ENCODE peak calls at places on chromosomes 7 and 10, in eight cellular contexts. S, U, J, Y, X, A, O and R are unnamed samples.

GRCh38 chr7:64879800-64880199 is 23.3 kb upstream of the ZNF273 start:
- DNase-seq in S (no peak), U (no peak), J (no peak), Y (no peak), X (no peak), A (no peak), O (no peak), R (no peak)

GRCh38 chr10:132397671-132398565 is 918 bp downstream of the PWWP2B start:
- DNase-seq in S (peak; percentile 68), U (no peak), J (no peak), Y (peak; percentile 62), X (no peak), A (peak; percentile 58), O (no peak), R (no peak)

GRCh38 chr10:30857803-30858202 is 173.9 kb downstream of the ZNF438 start:
- DNase-seq in S (peak; percentile 24), U (peak; percentile 84), J (no peak), Y (no peak), X (no peak), A (peak; percentile 76), O (no peak), R (peak; percentile 90)

GRCh38 chr10:96641396-96641795 is 54.6 kb upstream of the TM9SF3 start:
- DNase-seq in S (no peak), U (no peak), J (no peak), Y (no peak), X (no peak), A (no peak), O (no peak), R (no peak)

GRCh38 chr7:104552102-104552501 is 223.7 kb downstream of the LHFPL3 start:
- DNase-seq in S (peak; percentile 55), U (no peak), J (no peak), Y (peak; percentile 52), X (no peak), A (peak; percentile 37), O (peak; percentile 14), R (no peak)

GRCh38 chr7:1021931-1022330 is 22.4 kb upstream of the GPR146 start:
- DNase-seq in S (no peak), U (no peak), J (no peak), Y (no peak), X (no peak), A (no peak), O (no peak), R (no peak)

GRCh38 chr10:122327237-122328206 is 47.0 kb upstream of the PLEKHA1 start:
- DNase-seq in S (no peak), U (no peak), J (no peak), Y (no peak), X (no peak), A (no peak), O (no peak), R (no peak)

GRCh38 chr10:28533571-28534304 is 820 bp downstream of the WAC start:
- DNase-seq in S (peak; percentile 80), U (peak; percentile 86), J (peak; percentile 40), Y (peak; percentile 79), X (peak; percentile 65), A (peak; percentile 81), O (peak; percentile 57), R (no peak)

GRCh38 chr7:99098824-99099498 is 44.9 kb downstream of the SMURF1 start:
- DNase-seq in S (peak; percentile 67), U (no peak), J (no peak), Y (no peak), X (no peak), A (no peak), O (no peak), R (no peak)

GRCh38 chr7:151409555-151410404 is at the start of gene WDR86:
- DNase-seq in S (peak; percentile 69), U (no peak), J (no peak), Y (no peak), X (no peak), A (no peak), O (no peak), R (no peak)

GRCh38 chr7:105916603-105917002 is 40.2 kb upstream of the ATXN7L1 start:
- DNase-seq in S (no peak), U (no peak), J (no peak), Y (no peak), X (no peak), A (no peak), O (no peak), R (no peak)

GRCh38 chr7:73521636-73522080 is 435 bp downstream of the BAZ1B start:
- DNase-seq in S (peak; percentile 79), U (peak; percentile 65), J (peak; percentile 66), Y (no peak), X (peak; percentile 45), A (peak; percentile 83), O (peak; percentile 83), R (no peak)

GRCh38 chr7:55133630-55134392 is 115.0 kb downstream of the EGFR start:
- DNase-seq in S (peak; percentile 87), U (peak; percentile 85), J (no peak), Y (no peak), X (no peak), A (peak; percentile 70), O (no peak), R (peak; percentile 94)

GRCh38 chr7:80967536-80968297 is 48.9 kb upstream of the SEMA3C start:
- DNase-seq in S (no peak), U (no peak), J (no peak), Y (no peak), X (no peak), A (no peak), O (no peak), R (no peak)

GRCh38 chr7:117683736-117684135 is 189.5 kb downstream of the CTTNBP2 start:
- DNase-seq in S (no peak), U (no peak), J (no peak), Y (no peak), X (no peak), A (no peak), O (no peak), R (no peak)

GRCh38 chr10:63005246-63005645 is 127.9 kb upstream of the NRBF2 start:
- DNase-seq in S (no peak), U (no peak), J (no peak), Y (no peak), X (no peak), A (no peak), O (no peak), R (peak; percentile 23)

GRCh38 chr10:101816913-101817541 is 1.2 kb downstream of the OGA start:
- DNase-seq in S (no peak), U (no peak), J (no peak), Y (no peak), X (no peak), A (no peak), O (no peak), R (no peak)

GRCh38 chr7:66415659-66416265 is 210.6 kb downstream of the TPST1 start:
- DNase-seq in S (no peak), U (no peak), J (no peak), Y (no peak), X (no peak), A (no peak), O (no peak), R (no peak)

GRCh38 chr7:7641129-7641663 is 644 bp downstream of the UMAD1 start:
- DNase-seq in S (peak; percentile 15), U (no peak), J (no peak), Y (no peak), X (peak; percentile 5), A (no peak), O (peak; percentile 8), R (no peak)

GRCh38 chr7:84455788-84456187 is 261.2 kb upstream of the SEMA3A start:
- DNase-seq in S (no peak), U (no peak), J (no peak), Y (no peak), X (no peak), A (no peak), O (no peak), R (no peak)